ENCODE peak calls at places on chromosomes 12 and 14, in five cellular contexts. E, J, F, Q and W are unnamed samples.

GRCh38 chr14:22185191-22185590 is 403.8 kb downstream of the DAD1 start:
- DNase-seq in E (no peak), J (no peak), F (no peak), Q (no peak), W (no peak)

GRCh38 chr12:1919763-1920162 is 1.3 kb upstream of the CACNA2D4 start:
- DNase-seq in E (no peak), J (no peak), F (no peak), Q (peak), W (no peak)

GRCh38 chr12:131900397-131900796 is 6.0 kb downstream of the ULK1 start:
- DNase-seq in E (no peak), J (no peak), F (no peak), Q (peak), W (no peak)

GRCh38 chr14:96979611-96980074 is 182.5 kb downstream of the VRK1 start:
- DNase-seq in E (no peak), J (no peak), F (no peak), Q (no peak), W (no peak)

GRCh38 chr14:32197919-32198318 is 3.9 kb upstream of the RNU6-7 start:
- DNase-seq in E (no peak), J (no peak), F (no peak), Q (no peak), W (no peak)

GRCh38 chr14:92185559-92185958 is 63.8 kb downstream of the CPSF2 start:
- DNase-seq in E (no peak), J (no peak), F (no peak), Q (no peak), W (no peak)

GRCh38 chr14:70955543-70956480 is 48.6 kb downstream of the PCNX1 start:
- DNase-seq in E (peak), J (peak), F (no peak), Q (no peak), W (no peak)

GRCh38 chr12:38817942-38818341 is 87.4 kb downstream of the CPNE8 start:
- DNase-seq in E (no peak), J (no peak), F (no peak), Q (no peak), W (no peak)

GRCh38 chr12:54870617-54871016 is 16.3 kb downstream of the MUCL1 start:
- DNase-seq in E (no peak), J (no peak), F (no peak), Q (no peak), W (no peak)

GRCh38 chr14:73633517-73634332 is 11.1 kb upstream of the DNAL1 start:
- DNase-seq in E (peak), J (peak), F (peak), Q (peak), W (peak)